ENCODE peak calls at places on chromosomes 2 and 18, in nine cellular contexts. One of them, this sample, is unnamed.
A peak's percentile ranks its signal among the peaks of the same experiment; 100 is the strongest.

GRCh38 chr18:3472681-3473544 is 22.9 kb downstream of the TGIF1 start:
- DNase-seq in GM12864: no peak
- DNase-seq in stimulated activated CD4-positive, alpha-beta T cell treated with anti-CD3 and anti-CD28 coated beads, TNF-alpha, amount 100 ng/mL, for 4 hours: no peak
- DNase-seq in T1000: no peak
- DNase-seq in HFF-Myc: no peak
- DNase-seq in neural crest cell: no peak
- DNase-seq in activated CD8-positive, alpha-beta memory T cell treated with anti-CD3 and anti-CD28 coated beads, Interleukin-2, amount 50 U/mL, for 48 hours: no peak
- DNase-seq in A549: no peak
- DNase-seq in left lung: no peak
- DNase-seq in this sample: no peak

GRCh38 chr18:6031004-6031403 is 135.7 kb upstream of the TMEM200C start:
- DNase-seq in GM12864: no peak
- DNase-seq in stimulated activated CD4-positive, alpha-beta T cell treated with anti-CD3 and anti-CD28 coated beads, TNF-alpha, amount 100 ng/mL, for 4 hours: no peak
- DNase-seq in T1000: no peak
- DNase-seq in HFF-Myc: no peak
- DNase-seq in neural crest cell: no peak
- DNase-seq in activated CD8-positive, alpha-beta memory T cell treated with anti-CD3 and anti-CD28 coated beads, Interleukin-2, amount 50 U/mL, for 48 hours: no peak
- DNase-seq in A549: no peak
- DNase-seq in left lung: no peak
- DNase-seq in this sample: no peak

GRCh38 chr2:235358981-235359471 is 134.8 kb upstream of the AGAP1 start:
- DNase-seq in GM12864: no peak
- DNase-seq in stimulated activated CD4-positive, alpha-beta T cell treated with anti-CD3 and anti-CD28 coated beads, TNF-alpha, amount 100 ng/mL, for 4 hours: no peak
- DNase-seq in T1000: peak; percentile 83
- DNase-seq in HFF-Myc: no peak
- DNase-seq in neural crest cell: no peak
- DNase-seq in activated CD8-positive, alpha-beta memory T cell treated with anti-CD3 and anti-CD28 coated beads, Interleukin-2, amount 50 U/mL, for 48 hours: no peak
- DNase-seq in A549: peak; percentile 18
- DNase-seq in left lung: no peak
- DNase-seq in this sample: no peak

GRCh38 chr2:226272435-226272834 is 527.2 kb downstream of the IRS1 start:
- DNase-seq in GM12864: no peak
- DNase-seq in stimulated activated CD4-positive, alpha-beta T cell treated with anti-CD3 and anti-CD28 coated beads, TNF-alpha, amount 100 ng/mL, for 4 hours: no peak
- DNase-seq in T1000: no peak
- DNase-seq in HFF-Myc: no peak
- DNase-seq in neural crest cell: no peak
- DNase-seq in activated CD8-positive, alpha-beta memory T cell treated with anti-CD3 and anti-CD28 coated beads, Interleukin-2, amount 50 U/mL, for 48 hours: no peak
- DNase-seq in A549: no peak
- DNase-seq in left lung: no peak
- DNase-seq in this sample: no peak

GRCh38 chr18:23257686-23258565 is 122.6 kb downstream of the CABLES1 start:
- DNase-seq in GM12864: no peak
- DNase-seq in stimulated activated CD4-positive, alpha-beta T cell treated with anti-CD3 and anti-CD28 coated beads, TNF-alpha, amount 100 ng/mL, for 4 hours: no peak
- DNase-seq in T1000: no peak
- DNase-seq in HFF-Myc: no peak
- DNase-seq in neural crest cell: no peak
- DNase-seq in activated CD8-positive, alpha-beta memory T cell treated with anti-CD3 and anti-CD28 coated beads, Interleukin-2, amount 50 U/mL, for 48 hours: no peak
- DNase-seq in A549: no peak
- DNase-seq in left lung: no peak
- DNase-seq in this sample: no peak

GRCh38 chr2:44941551-44942234 is at the start of gene SIX3:
- DNase-seq in GM12864: no peak
- DNase-seq in stimulated activated CD4-positive, alpha-beta T cell treated with anti-CD3 and anti-CD28 coated beads, TNF-alpha, amount 100 ng/mL, for 4 hours: no peak
- DNase-seq in T1000: no peak
- DNase-seq in HFF-Myc: no peak
- DNase-seq in neural crest cell: no peak
- DNase-seq in activated CD8-positive, alpha-beta memory T cell treated with anti-CD3 and anti-CD28 coated beads, Interleukin-2, amount 50 U/mL, for 48 hours: peak; percentile 73
- DNase-seq in A549: peak; percentile 75
- DNase-seq in left lung: no peak
- DNase-seq in this sample: no peak

GRCh38 chr2:143422681-143423080 is 293.5 kb downstream of the ARHGAP15 start:
- DNase-seq in GM12864: no peak
- DNase-seq in stimulated activated CD4-positive, alpha-beta T cell treated with anti-CD3 and anti-CD28 coated beads, TNF-alpha, amount 100 ng/mL, for 4 hours: no peak
- DNase-seq in T1000: no peak
- DNase-seq in HFF-Myc: no peak
- DNase-seq in neural crest cell: no peak
- DNase-seq in activated CD8-positive, alpha-beta memory T cell treated with anti-CD3 and anti-CD28 coated beads, Interleukin-2, amount 50 U/mL, for 48 hours: no peak
- DNase-seq in A549: no peak
- DNase-seq in left lung: no peak
- DNase-seq in this sample: no peak

GRCh38 chr2:190853659-190854386 is 26.8 kb upstream of the GLS start:
- DNase-seq in GM12864: no peak
- DNase-seq in stimulated activated CD4-positive, alpha-beta T cell treated with anti-CD3 and anti-CD28 coated beads, TNF-alpha, amount 100 ng/mL, for 4 hours: no peak
- DNase-seq in T1000: no peak
- DNase-seq in HFF-Myc: no peak
- DNase-seq in neural crest cell: no peak
- DNase-seq in activated CD8-positive, alpha-beta memory T cell treated with anti-CD3 and anti-CD28 coated beads, Interleukin-2, amount 50 U/mL, for 48 hours: no peak
- DNase-seq in A549: no peak
- DNase-seq in left lung: no peak
- DNase-seq in this sample: no peak

GRCh38 chr2:210963386-210963785 is 407.0 kb downstream of the CPS1 start:
- DNase-seq in GM12864: no peak
- DNase-seq in stimulated activated CD4-positive, alpha-beta T cell treated with anti-CD3 and anti-CD28 coated beads, TNF-alpha, amount 100 ng/mL, for 4 hours: no peak
- DNase-seq in T1000: no peak
- DNase-seq in HFF-Myc: no peak
- DNase-seq in neural crest cell: no peak
- DNase-seq in activated CD8-positive, alpha-beta memory T cell treated with anti-CD3 and anti-CD28 coated beads, Interleukin-2, amount 50 U/mL, for 48 hours: no peak
- DNase-seq in A549: no peak
- DNase-seq in left lung: no peak
- DNase-seq in this sample: no peak

GRCh38 chr2:230881840-230882239 is 17.1 kb downstream of the ITM2C start:
- DNase-seq in GM12864: no peak
- DNase-seq in stimulated activated CD4-positive, alpha-beta T cell treated with anti-CD3 and anti-CD28 coated beads, TNF-alpha, amount 100 ng/mL, for 4 hours: no peak
- DNase-seq in T1000: no peak
- DNase-seq in HFF-Myc: no peak
- DNase-seq in neural crest cell: no peak
- DNase-seq in activated CD8-positive, alpha-beta memory T cell treated with anti-CD3 and anti-CD28 coated beads, Interleukin-2, amount 50 U/mL, for 48 hours: peak; percentile 20
- DNase-seq in A549: no peak
- DNase-seq in left lung: no peak
- DNase-seq in this sample: no peak

GRCh38 chr2:147760984-147761383 is 83.8 kb upstream of the ACVR2A start:
- DNase-seq in GM12864: no peak
- DNase-seq in stimulated activated CD4-positive, alpha-beta T cell treated with anti-CD3 and anti-CD28 coated beads, TNF-alpha, amount 100 ng/mL, for 4 hours: no peak
- DNase-seq in T1000: no peak
- DNase-seq in HFF-Myc: no peak
- DNase-seq in neural crest cell: no peak
- DNase-seq in activated CD8-positive, alpha-beta memory T cell treated with anti-CD3 and anti-CD28 coated beads, Interleukin-2, amount 50 U/mL, for 48 hours: no peak
- DNase-seq in A549: no peak
- DNase-seq in left lung: no peak
- DNase-seq in this sample: no peak

GRCh38 chr18:35777042-35777441 is 195.4 kb upstream of the RMP24 start:
- DNase-seq in GM12864: no peak
- DNase-seq in stimulated activated CD4-positive, alpha-beta T cell treated with anti-CD3 and anti-CD28 coated beads, TNF-alpha, amount 100 ng/mL, for 4 hours: no peak
- DNase-seq in T1000: no peak
- DNase-seq in HFF-Myc: no peak
- DNase-seq in neural crest cell: no peak
- DNase-seq in activated CD8-positive, alpha-beta memory T cell treated with anti-CD3 and anti-CD28 coated beads, Interleukin-2, amount 50 U/mL, for 48 hours: no peak
- DNase-seq in A549: peak; percentile 16
- DNase-seq in left lung: no peak
- DNase-seq in this sample: no peak

GRCh38 chr2:12824304-12824761 is 107.6 kb downstream of the TRIB2 start:
- DNase-seq in GM12864: no peak
- DNase-seq in stimulated activated CD4-positive, alpha-beta T cell treated with anti-CD3 and anti-CD28 coated beads, TNF-alpha, amount 100 ng/mL, for 4 hours: no peak
- DNase-seq in T1000: no peak
- DNase-seq in HFF-Myc: peak; percentile 52
- DNase-seq in neural crest cell: no peak
- DNase-seq in activated CD8-positive, alpha-beta memory T cell treated with anti-CD3 and anti-CD28 coated beads, Interleukin-2, amount 50 U/mL, for 48 hours: no peak
- DNase-seq in A549: no peak
- DNase-seq in left lung: no peak
- DNase-seq in this sample: no peak

GRCh38 chr2:159029936-159030335 is 61.5 kb downstream of the TANC1 start:
- DNase-seq in GM12864: no peak
- DNase-seq in stimulated activated CD4-positive, alpha-beta T cell treated with anti-CD3 and anti-CD28 coated beads, TNF-alpha, amount 100 ng/mL, for 4 hours: no peak
- DNase-seq in T1000: no peak
- DNase-seq in HFF-Myc: no peak
- DNase-seq in neural crest cell: no peak
- DNase-seq in activated CD8-positive, alpha-beta memory T cell treated with anti-CD3 and anti-CD28 coated beads, Interleukin-2, amount 50 U/mL, for 48 hours: no peak
- DNase-seq in A549: no peak
- DNase-seq in left lung: no peak
- DNase-seq in this sample: no peak

GRCh38 chr18:56298935-56299334 is 339.5 kb downstream of the TXNL1 start:
- DNase-seq in GM12864: no peak
- DNase-seq in stimulated activated CD4-positive, alpha-beta T cell treated with anti-CD3 and anti-CD28 coated beads, TNF-alpha, amount 100 ng/mL, for 4 hours: no peak
- DNase-seq in T1000: no peak
- DNase-seq in HFF-Myc: no peak
- DNase-seq in neural crest cell: no peak
- DNase-seq in activated CD8-positive, alpha-beta memory T cell treated with anti-CD3 and anti-CD28 coated beads, Interleukin-2, amount 50 U/mL, for 48 hours: no peak
- DNase-seq in A549: peak; percentile 80
- DNase-seq in left lung: no peak
- DNase-seq in this sample: no peak

GRCh38 chr2:18630101-18630500 is 40.7 kb upstream of the NT5C1B start:
- DNase-seq in GM12864: no peak
- DNase-seq in stimulated activated CD4-positive, alpha-beta T cell treated with anti-CD3 and anti-CD28 coated beads, TNF-alpha, amount 100 ng/mL, for 4 hours: no peak
- DNase-seq in T1000: no peak
- DNase-seq in HFF-Myc: peak; percentile 25
- DNase-seq in neural crest cell: no peak
- DNase-seq in activated CD8-positive, alpha-beta memory T cell treated with anti-CD3 and anti-CD28 coated beads, Interleukin-2, amount 50 U/mL, for 48 hours: no peak
- DNase-seq in A549: no peak
- DNase-seq in left lung: no peak
- DNase-seq in this sample: no peak

GRCh38 chr2:228657807-228658402 is 476.4 kb upstream of the SPHKAP start:
- DNase-seq in GM12864: no peak
- DNase-seq in stimulated activated CD4-positive, alpha-beta T cell treated with anti-CD3 and anti-CD28 coated beads, TNF-alpha, amount 100 ng/mL, for 4 hours: no peak
- DNase-seq in T1000: no peak
- DNase-seq in HFF-Myc: no peak
- DNase-seq in neural crest cell: no peak
- DNase-seq in activated CD8-positive, alpha-beta memory T cell treated with anti-CD3 and anti-CD28 coated beads, Interleukin-2, amount 50 U/mL, for 48 hours: no peak
- DNase-seq in A549: peak; percentile 48
- DNase-seq in left lung: no peak
- DNase-seq in this sample: no peak

GRCh38 chr2:63486861-63487290 is 101.4 kb downstream of the WDPCP start:
- DNase-seq in GM12864: no peak
- DNase-seq in stimulated activated CD4-positive, alpha-beta T cell treated with anti-CD3 and anti-CD28 coated beads, TNF-alpha, amount 100 ng/mL, for 4 hours: no peak
- DNase-seq in T1000: no peak
- DNase-seq in HFF-Myc: no peak
- DNase-seq in neural crest cell: no peak
- DNase-seq in activated CD8-positive, alpha-beta memory T cell treated with anti-CD3 and anti-CD28 coated beads, Interleukin-2, amount 50 U/mL, for 48 hours: no peak
- DNase-seq in A549: peak; percentile 16
- DNase-seq in left lung: no peak
- DNase-seq in this sample: no peak

GRCh38 chr18:52408800-52409302 is 68.9 kb downstream of the DCC start:
- DNase-seq in GM12864: no peak
- DNase-seq in stimulated activated CD4-positive, alpha-beta T cell treated with anti-CD3 and anti-CD28 coated beads, TNF-alpha, amount 100 ng/mL, for 4 hours: no peak
- DNase-seq in T1000: no peak
- DNase-seq in HFF-Myc: no peak
- DNase-seq in neural crest cell: no peak
- DNase-seq in activated CD8-positive, alpha-beta memory T cell treated with anti-CD3 and anti-CD28 coated beads, Interleukin-2, amount 50 U/mL, for 48 hours: no peak
- DNase-seq in A549: no peak
- DNase-seq in left lung: no peak
- DNase-seq in this sample: no peak

GRCh38 chr2:71700880-71701397 is 247.6 kb downstream of the DYSF start:
- DNase-seq in GM12864: no peak
- DNase-seq in stimulated activated CD4-positive, alpha-beta T cell treated with anti-CD3 and anti-CD28 coated beads, TNF-alpha, amount 100 ng/mL, for 4 hours: no peak
- DNase-seq in T1000: no peak
- DNase-seq in HFF-Myc: no peak
- DNase-seq in neural crest cell: peak; percentile 41
- DNase-seq in activated CD8-positive, alpha-beta memory T cell treated with anti-CD3 and anti-CD28 coated beads, Interleukin-2, amount 50 U/mL, for 48 hours: no peak
- DNase-seq in A549: no peak
- DNase-seq in left lung: peak; percentile 47
- DNase-seq in this sample: peak; percentile 43

GRCh38 chr2:105541189-105542050 is 142.6 kb upstream of the FHL2 start:
- DNase-seq in GM12864: no peak
- DNase-seq in stimulated activated CD4-positive, alpha-beta T cell treated with anti-CD3 and anti-CD28 coated beads, TNF-alpha, amount 100 ng/mL, for 4 hours: no peak
- DNase-seq in T1000: no peak
- DNase-seq in HFF-Myc: no peak
- DNase-seq in neural crest cell: no peak
- DNase-seq in activated CD8-positive, alpha-beta memory T cell treated with anti-CD3 and anti-CD28 coated beads, Interleukin-2, amount 50 U/mL, for 48 hours: peak; percentile 22
- DNase-seq in A549: no peak
- DNase-seq in left lung: no peak
- DNase-seq in this sample: no peak

GRCh38 chr2:74029719-74030397 is 45.1 kb downstream of the TET3 start:
- DNase-seq in GM12864: no peak
- DNase-seq in stimulated activated CD4-positive, alpha-beta T cell treated with anti-CD3 and anti-CD28 coated beads, TNF-alpha, amount 100 ng/mL, for 4 hours: no peak
- DNase-seq in T1000: no peak
- DNase-seq in HFF-Myc: no peak
- DNase-seq in neural crest cell: no peak
- DNase-seq in activated CD8-positive, alpha-beta memory T cell treated with anti-CD3 and anti-CD28 coated beads, Interleukin-2, amount 50 U/mL, for 48 hours: no peak
- DNase-seq in A549: no peak
- DNase-seq in left lung: no peak
- DNase-seq in this sample: no peak

GRCh38 chr2:233936089-233936488 is 18.9 kb downstream of the TRPM8 start:
- DNase-seq in GM12864: no peak
- DNase-seq in stimulated activated CD4-positive, alpha-beta T cell treated with anti-CD3 and anti-CD28 coated beads, TNF-alpha, amount 100 ng/mL, for 4 hours: no peak
- DNase-seq in T1000: no peak
- DNase-seq in HFF-Myc: no peak
- DNase-seq in neural crest cell: no peak
- DNase-seq in activated CD8-positive, alpha-beta memory T cell treated with anti-CD3 and anti-CD28 coated beads, Interleukin-2, amount 50 U/mL, for 48 hours: no peak
- DNase-seq in A549: no peak
- DNase-seq in left lung: no peak
- DNase-seq in this sample: no peak

GRCh38 chr2:26917135-26917836 is 53.2 kb upstream of the MAPRE3 start:
- DNase-seq in GM12864: no peak
- DNase-seq in stimulated activated CD4-positive, alpha-beta T cell treated with anti-CD3 and anti-CD28 coated beads, TNF-alpha, amount 100 ng/mL, for 4 hours: no peak
- DNase-seq in T1000: no peak
- DNase-seq in HFF-Myc: no peak
- DNase-seq in neural crest cell: no peak
- DNase-seq in activated CD8-positive, alpha-beta memory T cell treated with anti-CD3 and anti-CD28 coated beads, Interleukin-2, amount 50 U/mL, for 48 hours: no peak
- DNase-seq in A549: no peak
- DNase-seq in left lung: no peak
- DNase-seq in this sample: no peak

GRCh38 chr18:8705941-8706544 is 687 bp downstream of the MTCL1 start:
- DNase-seq in GM12864: no peak
- DNase-seq in stimulated activated CD4-positive, alpha-beta T cell treated with anti-CD3 and anti-CD28 coated beads, TNF-alpha, amount 100 ng/mL, for 4 hours: peak; percentile 10
- DNase-seq in T1000: no peak
- DNase-seq in HFF-Myc: no peak
- DNase-seq in neural crest cell: peak; percentile 25
- DNase-seq in activated CD8-positive, alpha-beta memory T cell treated with anti-CD3 and anti-CD28 coated beads, Interleukin-2, amount 50 U/mL, for 48 hours: peak; percentile 56
- DNase-seq in A549: no peak
- DNase-seq in left lung: peak; percentile 80
- DNase-seq in this sample: no peak

GRCh38 chr2:14535156-14535555 is 97.4 kb upstream of the LRATD1 start:
- DNase-seq in GM12864: no peak
- DNase-seq in stimulated activated CD4-positive, alpha-beta T cell treated with anti-CD3 and anti-CD28 coated beads, TNF-alpha, amount 100 ng/mL, for 4 hours: no peak
- DNase-seq in T1000: no peak
- DNase-seq in HFF-Myc: no peak
- DNase-seq in neural crest cell: no peak
- DNase-seq in activated CD8-positive, alpha-beta memory T cell treated with anti-CD3 and anti-CD28 coated beads, Interleukin-2, amount 50 U/mL, for 48 hours: no peak
- DNase-seq in A549: no peak
- DNase-seq in left lung: no peak
- DNase-seq in this sample: no peak

GRCh38 chr2:118971245-118972122 is 29.5 kb downstream of the MARCO start:
- DNase-seq in GM12864: no peak
- DNase-seq in stimulated activated CD4-positive, alpha-beta T cell treated with anti-CD3 and anti-CD28 coated beads, TNF-alpha, amount 100 ng/mL, for 4 hours: no peak
- DNase-seq in T1000: no peak
- DNase-seq in HFF-Myc: no peak
- DNase-seq in neural crest cell: no peak
- DNase-seq in activated CD8-positive, alpha-beta memory T cell treated with anti-CD3 and anti-CD28 coated beads, Interleukin-2, amount 50 U/mL, for 48 hours: no peak
- DNase-seq in A549: no peak
- DNase-seq in left lung: no peak
- DNase-seq in this sample: no peak

GRCh38 chr18:8011906-8012305 is 444.8 kb downstream of the PTPRM start:
- DNase-seq in GM12864: no peak
- DNase-seq in stimulated activated CD4-positive, alpha-beta T cell treated with anti-CD3 and anti-CD28 coated beads, TNF-alpha, amount 100 ng/mL, for 4 hours: no peak
- DNase-seq in T1000: no peak
- DNase-seq in HFF-Myc: no peak
- DNase-seq in neural crest cell: no peak
- DNase-seq in activated CD8-positive, alpha-beta memory T cell treated with anti-CD3 and anti-CD28 coated beads, Interleukin-2, amount 50 U/mL, for 48 hours: no peak
- DNase-seq in A549: no peak
- DNase-seq in left lung: no peak
- DNase-seq in this sample: no peak

GRCh38 chr18:5759169-5759568 is 136.2 kb downstream of the TMEM200C start:
- DNase-seq in GM12864: no peak
- DNase-seq in stimulated activated CD4-positive, alpha-beta T cell treated with anti-CD3 and anti-CD28 coated beads, TNF-alpha, amount 100 ng/mL, for 4 hours: no peak
- DNase-seq in T1000: no peak
- DNase-seq in HFF-Myc: no peak
- DNase-seq in neural crest cell: no peak
- DNase-seq in activated CD8-positive, alpha-beta memory T cell treated with anti-CD3 and anti-CD28 coated beads, Interleukin-2, amount 50 U/mL, for 48 hours: no peak
- DNase-seq in A549: no peak
- DNase-seq in left lung: no peak
- DNase-seq in this sample: no peak

GRCh38 chr2:187826023-187826422 is 271.8 kb upstream of the TFPI start:
- DNase-seq in GM12864: no peak
- DNase-seq in stimulated activated CD4-positive, alpha-beta T cell treated with anti-CD3 and anti-CD28 coated beads, TNF-alpha, amount 100 ng/mL, for 4 hours: no peak
- DNase-seq in T1000: no peak
- DNase-seq in HFF-Myc: peak; percentile 2
- DNase-seq in neural crest cell: no peak
- DNase-seq in activated CD8-positive, alpha-beta memory T cell treated with anti-CD3 and anti-CD28 coated beads, Interleukin-2, amount 50 U/mL, for 48 hours: no peak
- DNase-seq in A549: no peak
- DNase-seq in left lung: no peak
- DNase-seq in this sample: no peak

GRCh38 chr2:226548706-226549105 is 250.9 kb downstream of the IRS1 start:
- DNase-seq in GM12864: no peak
- DNase-seq in stimulated activated CD4-positive, alpha-beta T cell treated with anti-CD3 and anti-CD28 coated beads, TNF-alpha, amount 100 ng/mL, for 4 hours: no peak
- DNase-seq in T1000: no peak
- DNase-seq in HFF-Myc: peak; percentile 6
- DNase-seq in neural crest cell: no peak
- DNase-seq in activated CD8-positive, alpha-beta memory T cell treated with anti-CD3 and anti-CD28 coated beads, Interleukin-2, amount 50 U/mL, for 48 hours: no peak
- DNase-seq in A549: no peak
- DNase-seq in left lung: no peak
- DNase-seq in this sample: no peak

This sample was measured in amygdala.